ENCODE peak calls at places on chromosome 6, in six cellular contexts. L, D, G, T, R and K are unnamed samples. For H3K9me3, the result is how much of the 10 kb centered on the place peaks cover.

GRCh38 chr6:38997128-38997761 is 51.3 kb upstream of the GLP1R start:
- DNase-seq in L (peak), D (no peak), G (no peak), T (peak), R (peak), K (peak)

GRCh38 chr6:28589234-28589951 is 63.7 kb downstream of the GPX5 start:
- DNase-seq in L (no peak), D (peak), G (no peak), T (peak), R (peak), K (peak)

GRCh38 chr6:49202923-49203322 is 260.1 kb downstream of the MMUT start:
- DNase-seq in L (no peak), D (no peak), G (no peak), T (no peak), R (no peak), K (no peak)

GRCh38 chr6:54267798-54268197 is 40.4 kb upstream of the TINAG start:
- DNase-seq in L (no peak), D (peak), G (no peak), T (peak), R (peak), K (peak)

GRCh38 chr6:42974919-42975505 is 4.0 kb downstream of the PEX6 start:
- DNase-seq in L (no peak), D (no peak), G (no peak), T (no peak), R (no peak), K (no peak)

GRCh38 chr6:46072866-46073265 is 56.9 kb upstream of the ENPP4 start:
- DNase-seq in L (no peak), D (no peak), G (no peak), T (no peak), R (no peak), K (no peak)

GRCh38 chr6:56787209-56787608 is 144.5 kb upstream of the DST start:
- DNase-seq in L (no peak), D (no peak), G (no peak), T (peak), R (no peak), K (no peak)

GRCh38 chr6:41707565-41708200 is 27.7 kb downstream of the TFEB start:
- DNase-seq in L (no peak), D (no peak), G (no peak), T (no peak), R (no peak), K (no peak)

GRCh38 chr6:79570129-79570801 is 33.0 kb upstream of the LCA5 start:
- DNase-seq in L (no peak), D (peak), G (no peak), T (peak), R (no peak), K (peak)

GRCh38 chr6:29649701-29650673 is 6.9 kb upstream of the MOG start:
- DNase-seq in L (peak), D (peak), G (peak), T (peak), R (peak), K (peak)

GRCh38 chr6:1885576-1886003 is 275.9 kb downstream of the FOXC1 start:
- DNase-seq in L (no peak), D (no peak), G (no peak), T (no peak), R (no peak), K (no peak)

GRCh38 chr6:20741490-20741889 is 207.2 kb downstream of the CDKAL1 start:
- DNase-seq in L (no peak), D (no peak), G (no peak), T (no peak), R (no peak), K (no peak)

GRCh38 chr6:1497593-1498105 is 108.3 kb downstream of the FOXF2 start:
- DNase-seq in L (no peak), D (no peak), G (peak), T (no peak), R (no peak), K (no peak)

GRCh38 chr6:108735310-108735990 is 112.8 kb upstream of the ARMC2 start:
- DNase-seq in L (no peak), D (no peak), G (no peak), T (no peak), R (no peak), K (no peak)

GRCh38 chr6:54198134-54198533 is 86.9 kb downstream of the MLIP start:
- DNase-seq in L (no peak), D (no peak), G (no peak), T (no peak), R (no peak), K (no peak)

GRCh38 chr6:148761532-148761951 is 14.7 kb downstream of the UST start:
- DNase-seq in L (no peak), D (no peak), G (no peak), T (peak), R (no peak), K (peak)

GRCh38 chr6:30544666-30545272 is 11.5 kb downstream of the GNL1 start:
- DNase-seq in L (no peak), D (no peak), G (no peak), T (peak), R (peak), K (no peak)

GRCh38 chr6:141026504-141026903 is 1106.2 kb upstream of the GJE1 start:
- DNase-seq in L (no peak), D (no peak), G (no peak), T (no peak), R (no peak), K (no peak)

GRCh38 chr6:70834520-70834919 is 122.3 kb downstream of the B3GAT2 start:
- DNase-seq in L (no peak), D (no peak), G (no peak), T (peak), R (no peak), K (no peak)

GRCh38 chr6:156807028-156807427 is 29.9 kb downstream of the ARID1B start:
- DNase-seq in L (no peak), D (no peak), G (no peak), T (no peak), R (no peak), K (no peak)

GRCh38 chr6:157840776-157841175 is 17.7 kb downstream of the SNX9 start:
- DNase-seq in L (no peak), D (no peak), G (no peak), T (peak), R (no peak), K (no peak)

GRCh38 chr6:145733207-145733606 is 2.1 kb downstream of the EPM2A start:
- DNase-seq in L (no peak), D (no peak), G (no peak), T (no peak), R (no peak), K (no peak)

GRCh38 chr6:1747531-1747930 is 137.8 kb downstream of the FOXC1 start:
- DNase-seq in L (no peak), D (no peak), G (no peak), T (no peak), R (no peak), K (no peak)

GRCh38 chr6:119276211-119276610 is 73.3 kb downstream of the MAN1A1 start:
- DNase-seq in L (no peak), D (no peak), G (no peak), T (no peak), R (no peak), K (no peak)

GRCh38 chr6:42279144-42279781 is 61.6 kb upstream of the MRPS10 start:
- DNase-seq in L (no peak), D (peak), G (peak), T (peak), R (peak), K (no peak)

GRCh38 chr6:163608060-163608752 is 193.7 kb downstream of the QKI start:
- DNase-seq in L (no peak), D (no peak), G (no peak), T (no peak), R (no peak), K (no peak)

GRCh38 chr6:111938710-111939109 is 65.5 kb upstream of the FYN start:
- DNase-seq in L (no peak), D (no peak), G (no peak), T (peak), R (no peak), K (no peak)

GRCh38 chr6:100176951-100177710 is 183.1 kb upstream of the MCHR2 start:
- DNase-seq in L (no peak), D (no peak), G (no peak), T (no peak), R (no peak), K (no peak)

GRCh38 chr6:127938701-127939100 is 37.8 kb upstream of the THEMIS start:
- DNase-seq in L (no peak), D (no peak), G (no peak), T (peak), R (no peak), K (no peak)

GRCh38 chr6:154500769-154501171 is 9.7 kb downstream of the CNKSR3 start:
- DNase-seq in L (no peak), D (no peak), G (no peak), T (no peak), R (no peak), K (peak)
- TF ChIP-seq CTCF in L (no peak), D (peak), G (peak), T (peak), R (peak), K (no peak)

DNA sequence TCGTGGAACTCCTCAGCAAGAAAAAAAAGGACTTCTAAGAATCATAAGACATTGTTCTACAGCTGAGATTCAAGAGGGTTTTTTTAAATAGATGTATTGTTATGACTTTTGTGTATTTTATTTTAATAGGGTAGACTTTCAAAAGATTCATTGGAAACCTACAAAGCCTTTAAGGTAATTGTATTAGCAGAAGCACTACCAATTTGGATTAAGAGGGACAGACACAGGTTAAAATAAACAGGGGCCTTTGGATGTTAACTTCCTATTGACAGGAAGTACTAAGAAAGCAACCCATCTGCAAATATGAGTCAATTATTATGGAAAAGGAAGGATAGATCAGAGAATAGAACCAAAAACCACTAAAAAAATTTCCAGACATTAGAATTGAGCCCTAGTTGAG is 153.5 kb downstream of the HDGFL1 start:
- DNase-seq in L (no peak), D (no peak), G (no peak), T (no peak), R (no peak), K (no peak)
- H3K9me3 ChIP-seq in L (under half), D (under half), G (under half), T (under half), R (under half), K (under half)

DNA sequence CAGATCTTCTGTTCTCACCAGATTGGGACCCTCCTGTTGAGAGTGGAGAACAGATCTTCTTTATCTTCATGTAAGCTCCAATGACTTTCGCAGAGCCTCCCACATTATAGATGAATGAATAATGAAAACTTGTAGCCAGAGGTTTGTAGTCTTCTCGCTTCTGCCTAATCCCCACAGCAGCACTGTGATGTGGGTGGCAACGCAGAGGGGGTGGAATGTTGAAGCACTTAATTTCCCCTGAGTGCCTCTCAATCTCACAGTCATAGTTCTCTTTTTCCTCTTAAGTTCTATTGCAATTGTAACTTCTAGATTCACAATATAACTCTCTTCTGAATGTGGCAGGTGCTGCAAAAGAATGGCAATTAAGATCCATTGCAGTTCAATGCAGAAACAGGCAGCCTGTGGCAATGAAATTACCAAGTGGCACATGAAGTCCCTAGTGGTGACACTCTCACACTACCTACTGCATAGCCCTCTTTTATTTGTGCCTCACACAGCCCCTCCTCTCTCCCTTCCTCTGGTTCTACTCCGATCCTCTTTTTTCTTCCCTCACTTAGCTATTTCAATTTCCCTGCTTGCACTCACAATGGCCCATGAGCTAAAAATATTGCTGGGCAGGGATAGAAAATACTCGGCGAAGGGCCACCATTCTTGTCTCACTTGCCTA is 281.9 kb downstream of the UBE3D start:
- DNase-seq in L (no peak), D (no peak), G (no peak), T (no peak), R (peak), K (no peak)
- TF ChIP-seq CTCF in L (no peak), D (no peak), G (no peak), T (no peak), R (no peak), K (no peak)

GRCh38 chr6:13952101-13952500 is 27.3 kb downstream of the RNF182 start:
- DNase-seq in L (no peak), D (no peak), G (no peak), T (no peak), R (no peak), K (no peak)

GRCh38 chr6:13943943-13944342 is 19.2 kb downstream of the RNF182 start:
- DNase-seq in L (no peak), D (no peak), G (no peak), T (no peak), R (no peak), K (no peak)

GRCh38 chr6:13941902-13942301 is 17.1 kb downstream of the RNF182 start:
- DNase-seq in L (no peak), D (no peak), G (no peak), T (no peak), R (no peak), K (no peak)

GRCh38 chr6:13947611-13948178 is 22.9 kb downstream of the RNF182 start:
- DNase-seq in L (no peak), D (no peak), G (no peak), T (no peak), R (no peak), K (no peak)

DNA sequence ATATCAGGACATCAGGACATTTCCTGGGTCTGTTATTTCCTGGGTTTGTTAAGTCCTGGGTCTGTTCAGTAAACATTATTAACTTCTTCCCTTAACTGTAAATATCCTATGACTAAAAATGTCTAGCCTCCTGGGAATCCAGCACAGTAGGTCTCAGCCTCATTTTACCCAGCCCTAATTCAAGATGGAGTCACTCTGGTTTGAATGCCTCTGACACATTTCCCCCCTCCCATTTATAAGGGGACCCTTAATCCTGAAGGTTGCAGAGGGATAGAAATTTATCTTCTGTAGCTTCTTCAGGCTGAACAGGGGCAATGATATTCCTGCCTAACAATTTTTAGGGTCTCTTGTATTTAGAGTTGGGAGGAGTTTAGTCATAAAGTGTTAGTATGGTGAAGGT is 21.8 kb downstream of the RNF182 start:
- DNase-seq in L (no peak), D (no peak), G (no peak), T (no peak), R (no peak), K (no peak)
- H3K9me3 ChIP-seq in L (under half), D (under half), G (under half), T (under half), R (under half), K (under half)

DNA sequence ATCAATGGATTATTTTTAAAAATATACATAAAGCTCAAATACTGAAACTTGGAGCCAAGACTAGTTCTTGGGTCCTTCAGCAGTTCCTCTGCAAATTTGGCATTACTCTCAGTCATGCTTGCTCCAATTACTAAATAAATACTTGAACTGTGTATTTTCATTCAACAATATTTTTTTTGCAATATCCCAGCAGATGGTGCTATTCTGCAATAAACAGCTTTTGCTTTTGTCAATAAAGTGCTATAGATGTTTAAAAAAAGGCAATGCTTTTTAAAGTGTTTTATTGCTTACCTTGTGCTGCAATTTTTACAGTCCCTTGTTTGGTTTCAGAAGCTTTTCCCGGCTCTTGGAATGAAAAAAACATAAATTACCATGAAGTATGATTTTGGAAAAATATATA is 243.4 kb downstream of the TRDN start:
- DNase-seq in L (no peak), D (no peak), G (no peak), T (no peak), R (no peak), K (no peak)
- TF ChIP-seq CTCF in L (no peak), D (no peak), G (no peak), T (no peak), R (peak), K (no peak)

DNA sequence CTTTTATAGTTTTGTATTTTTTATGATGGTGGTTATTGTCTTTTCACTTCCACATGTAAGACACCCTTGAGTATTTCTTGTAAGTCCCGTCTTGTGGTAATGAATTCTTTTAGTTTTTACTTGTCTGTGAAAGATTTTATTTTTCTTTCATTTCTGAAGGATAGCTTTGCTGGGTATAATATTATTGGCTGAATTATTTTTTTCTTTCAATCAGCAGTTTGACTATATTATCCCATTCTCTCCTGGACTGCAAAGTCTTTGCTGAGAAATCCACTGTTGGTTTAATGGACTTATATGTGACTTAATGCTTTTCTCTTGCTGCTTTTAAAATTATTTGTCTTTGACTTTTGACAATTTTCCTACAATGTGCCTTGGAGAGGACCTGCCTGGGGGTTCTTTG is 13.8 kb downstream of the KIF25 start:
- DNase-seq in L (no peak), D (no peak), G (no peak), T (no peak), R (no peak), K (no peak)
- H3K9me3 ChIP-seq in L (under half), D (under half), G (under half), T (under half), R (under half), K (under half)